ENCODE peak calls at places on chromosomes 5 and 9, in seven cellular contexts. One of them, this sample, is unnamed.

GRCh38 chr9:18422296-18423036 is 51.5 kb upstream of the ADAMTSL1 start:
- DNase-seq in H54: no peak
- DNase-seq in GM03348: no peak
- DNase-seq in glutamatergic neuron: no peak
- DNase-seq in NCI-H1105 treated with DMSO at 0.1 percent for 48 hours: no peak
- DNase-seq in Caco-2: no peak
- DNase-seq in T follicular helper cell: no peak
- DNase-seq in this sample: no peak

GRCh38 chr5:65279603-65280002 is 202.1 kb downstream of the ADAMTS6 start:
- DNase-seq in T follicular helper cell: no peak
- DNase-seq in GM03348: no peak
- DNase-seq in Caco-2: no peak
- DNase-seq in NCI-H1105 treated with DMSO at 0.1 percent for 48 hours: no peak
- DNase-seq in H54: no peak
- DNase-seq in glutamatergic neuron: no peak
- DNase-seq in this sample: no peak

GRCh38 chr9:107274953-107275422 is 8.1 kb upstream of the RAD23B start:
- DNase-seq in H54: peak
- DNase-seq in NCI-H1105 treated with DMSO at 0.1 percent for 48 hours: no peak
- DNase-seq in GM03348: peak
- DNase-seq in T follicular helper cell: no peak
- DNase-seq in Caco-2: peak
- DNase-seq in glutamatergic neuron: no peak
- DNase-seq in this sample: no peak

GRCh38 chr9:18379073-18379811 is 94.7 kb upstream of the ADAMTSL1 start:
- DNase-seq in H54: no peak
- DNase-seq in Caco-2: no peak
- DNase-seq in GM03348: no peak
- DNase-seq in T follicular helper cell: no peak
- DNase-seq in glutamatergic neuron: no peak
- DNase-seq in NCI-H1105 treated with DMSO at 0.1 percent for 48 hours: no peak
- DNase-seq in this sample: no peak

GRCh38 chr9:14593406-14593805 is 99.8 kb downstream of the ZDHHC21 start:
- DNase-seq in T follicular helper cell: no peak
- DNase-seq in Caco-2: no peak
- DNase-seq in H54: no peak
- DNase-seq in glutamatergic neuron: no peak
- DNase-seq in GM03348: no peak
- DNase-seq in NCI-H1105 treated with DMSO at 0.1 percent for 48 hours: no peak
- DNase-seq in this sample: no peak

GRCh38 chr9:114769664-114770063 is 36.2 kb downstream of the TNFSF15 start:
- DNase-seq in GM03348: peak
- DNase-seq in glutamatergic neuron: no peak
- DNase-seq in T follicular helper cell: no peak
- DNase-seq in NCI-H1105 treated with DMSO at 0.1 percent for 48 hours: no peak
- DNase-seq in Caco-2: no peak
- DNase-seq in H54: no peak
- DNase-seq in this sample: no peak

GRCh38 chr5:135203593-135204036 is 169.6 kb upstream of the PITX1 start:
- DNase-seq in H54: no peak
- DNase-seq in NCI-H1105 treated with DMSO at 0.1 percent for 48 hours: peak
- DNase-seq in glutamatergic neuron: no peak
- DNase-seq in GM03348: no peak
- DNase-seq in Caco-2: no peak
- DNase-seq in T follicular helper cell: no peak
- DNase-seq in this sample: no peak

GRCh38 chr9:125177888-125178287 is 11.7 kb downstream of the PPP6C start:
- DNase-seq in glutamatergic neuron: no peak
- DNase-seq in T follicular helper cell: no peak
- DNase-seq in H54: no peak
- DNase-seq in GM03348: no peak
- DNase-seq in Caco-2: no peak
- DNase-seq in NCI-H1105 treated with DMSO at 0.1 percent for 48 hours: no peak
- DNase-seq in this sample: no peak

GRCh38 chr5:39547548-39548154 is 122.9 kb upstream of the DAB2 start:
- DNase-seq in NCI-H1105 treated with DMSO at 0.1 percent for 48 hours: peak
- DNase-seq in GM03348: peak
- DNase-seq in glutamatergic neuron: no peak
- DNase-seq in Caco-2: peak
- DNase-seq in H54: peak
- DNase-seq in T follicular helper cell: no peak
- DNase-seq in this sample: no peak

GRCh38 chr5:51159606-51160005 is 223.6 kb upstream of the ISL1 start:
- DNase-seq in T follicular helper cell: no peak
- DNase-seq in H54: no peak
- DNase-seq in GM03348: no peak
- DNase-seq in Caco-2: no peak
- DNase-seq in NCI-H1105 treated with DMSO at 0.1 percent for 48 hours: no peak
- DNase-seq in glutamatergic neuron: no peak
- DNase-seq in this sample: no peak

GRCh38 chr9:93591706-93592388 is 15.5 kb downstream of the PHF2 start:
- DNase-seq in T follicular helper cell: no peak
- DNase-seq in glutamatergic neuron: peak
- DNase-seq in GM03348: peak
- DNase-seq in Caco-2: no peak
- DNase-seq in NCI-H1105 treated with DMSO at 0.1 percent for 48 hours: no peak
- DNase-seq in H54: no peak
- DNase-seq in this sample: no peak

GRCh38 chr9:84368593-84368992 is 28.0 kb upstream of the SLC28A3 start:
- DNase-seq in glutamatergic neuron: no peak
- DNase-seq in Caco-2: no peak
- DNase-seq in H54: no peak
- DNase-seq in GM03348: no peak
- DNase-seq in NCI-H1105 treated with DMSO at 0.1 percent for 48 hours: no peak
- DNase-seq in T follicular helper cell: no peak
- DNase-seq in this sample: no peak

GRCh38 chr5:124860271-124860670 is 113.8 kb upstream of the ZNF608 start:
- DNase-seq in H54: no peak
- DNase-seq in glutamatergic neuron: no peak
- DNase-seq in GM03348: no peak
- DNase-seq in NCI-H1105 treated with DMSO at 0.1 percent for 48 hours: no peak
- DNase-seq in T follicular helper cell: no peak
- DNase-seq in Caco-2: no peak
- DNase-seq in this sample: no peak

GRCh38 chr5:173916233-173916632 is 28.1 kb downstream of the CPEB4 start:
- DNase-seq in T follicular helper cell: no peak
- DNase-seq in glutamatergic neuron: no peak
- DNase-seq in H54: no peak
- DNase-seq in NCI-H1105 treated with DMSO at 0.1 percent for 48 hours: no peak
- DNase-seq in GM03348: no peak
- DNase-seq in Caco-2: no peak
- DNase-seq in this sample: no peak

GRCh38 chr9:113536483-113537226 is 73.1 kb downstream of the RGS3 start:
- DNase-seq in glutamatergic neuron: peak
- DNase-seq in H54: no peak
- DNase-seq in T follicular helper cell: no peak
- DNase-seq in NCI-H1105 treated with DMSO at 0.1 percent for 48 hours: no peak
- DNase-seq in Caco-2: no peak
- DNase-seq in GM03348: no peak
- DNase-seq in this sample: peak

GRCh38 chr5:133904641-133905040 is 63.8 kb downstream of the C5orf15 start:
- DNase-seq in GM03348: no peak
- DNase-seq in H54: no peak
- DNase-seq in NCI-H1105 treated with DMSO at 0.1 percent for 48 hours: no peak
- DNase-seq in T follicular helper cell: no peak
- DNase-seq in Caco-2: no peak
- DNase-seq in glutamatergic neuron: no peak
- DNase-seq in this sample: no peak

GRCh38 chr5:103472820-103473219 is 89.8 kb downstream of the NUDT12 start:
- DNase-seq in NCI-H1105 treated with DMSO at 0.1 percent for 48 hours: no peak
- DNase-seq in glutamatergic neuron: no peak
- DNase-seq in T follicular helper cell: no peak
- DNase-seq in Caco-2: no peak
- DNase-seq in GM03348: no peak
- DNase-seq in H54: no peak
- DNase-seq in this sample: no peak

GRCh38 chr5:74538206-74538661 is 102.3 kb downstream of the ENC1 start:
- DNase-seq in glutamatergic neuron: no peak
- DNase-seq in NCI-H1105 treated with DMSO at 0.1 percent for 48 hours: no peak
- DNase-seq in Caco-2: peak
- DNase-seq in GM03348: peak
- DNase-seq in T follicular helper cell: no peak
- DNase-seq in H54: no peak
- DNase-seq in this sample: no peak

GRCh38 chr9:17772223-17772622 is 193.4 kb downstream of the SH3GL2 start:
- DNase-seq in T follicular helper cell: no peak
- DNase-seq in NCI-H1105 treated with DMSO at 0.1 percent for 48 hours: no peak
- DNase-seq in GM03348: no peak
- DNase-seq in H54: no peak
- DNase-seq in Caco-2: no peak
- DNase-seq in glutamatergic neuron: no peak
- DNase-seq in this sample: no peak

GRCh38 chr9:22342489-22343217 is 104.0 kb upstream of the DMRTA1 start:
- DNase-seq in glutamatergic neuron: no peak
- DNase-seq in Caco-2: peak
- DNase-seq in H54: no peak
- DNase-seq in GM03348: peak
- DNase-seq in T follicular helper cell: no peak
- DNase-seq in NCI-H1105 treated with DMSO at 0.1 percent for 48 hours: no peak
- DNase-seq in this sample: no peak

GRCh38 chr5:64972591-64972990 is 203.9 kb downstream of the CWC27 start:
- DNase-seq in glutamatergic neuron: no peak
- DNase-seq in H54: no peak
- DNase-seq in GM03348: no peak
- DNase-seq in T follicular helper cell: no peak
- DNase-seq in NCI-H1105 treated with DMSO at 0.1 percent for 48 hours: no peak
- DNase-seq in Caco-2: no peak
- DNase-seq in this sample: no peak

GRCh38 chr9:135718616-135719015 is 16.6 kb downstream of the KCNT1 start:
- DNase-seq in T follicular helper cell: no peak
- DNase-seq in NCI-H1105 treated with DMSO at 0.1 percent for 48 hours: no peak
- DNase-seq in Caco-2: no peak
- DNase-seq in glutamatergic neuron: no peak
- DNase-seq in GM03348: no peak
- DNase-seq in H54: peak
- DNase-seq in this sample: no peak

GRCh38 chr5:174259691-174260420 is 214.3 kb downstream of the NSG2 start:
- DNase-seq in glutamatergic neuron: no peak
- DNase-seq in H54: no peak
- DNase-seq in GM03348: no peak
- DNase-seq in NCI-H1105 treated with DMSO at 0.1 percent for 48 hours: no peak
- DNase-seq in Caco-2: no peak
- DNase-seq in T follicular helper cell: no peak
- DNase-seq in this sample: no peak

GRCh38 chr9:121034529-121034928 is 15.5 kb downstream of the C5 start:
- DNase-seq in glutamatergic neuron: no peak
- DNase-seq in Caco-2: no peak
- DNase-seq in T follicular helper cell: no peak
- DNase-seq in GM03348: no peak
- DNase-seq in H54: no peak
- DNase-seq in NCI-H1105 treated with DMSO at 0.1 percent for 48 hours: no peak
- DNase-seq in this sample: no peak

GRCh38 chr5:53603009-53603687 is 42.7 kb downstream of the NDUFS4 start:
- DNase-seq in NCI-H1105 treated with DMSO at 0.1 percent for 48 hours: no peak
- DNase-seq in GM03348: no peak
- DNase-seq in glutamatergic neuron: no peak
- DNase-seq in H54: no peak
- DNase-seq in T follicular helper cell: no peak
- DNase-seq in Caco-2: no peak
- DNase-seq in this sample: no peak

GRCh38 chr5:141973871-141974595 is 5.1 kb downstream of the RNF14 start:
- DNase-seq in H54: no peak
- DNase-seq in GM03348: no peak
- DNase-seq in Caco-2: no peak
- DNase-seq in T follicular helper cell: no peak
- DNase-seq in NCI-H1105 treated with DMSO at 0.1 percent for 48 hours: no peak
- DNase-seq in glutamatergic neuron: no peak
- DNase-seq in this sample: no peak

GRCh38 chr5:89313044-89313443 is 430.1 kb upstream of the MEF2C start:
- DNase-seq in NCI-H1105 treated with DMSO at 0.1 percent for 48 hours: no peak
- DNase-seq in glutamatergic neuron: no peak
- DNase-seq in H54: no peak
- DNase-seq in GM03348: peak
- DNase-seq in T follicular helper cell: no peak
- DNase-seq in Caco-2: no peak
- DNase-seq in this sample: no peak

GRCh38 chr9:130498298-130498917 is 53.6 kb downstream of the ASS1 start:
- DNase-seq in GM03348: no peak
- DNase-seq in glutamatergic neuron: no peak
- DNase-seq in NCI-H1105 treated with DMSO at 0.1 percent for 48 hours: no peak
- DNase-seq in H54: no peak
- DNase-seq in Caco-2: no peak
- DNase-seq in T follicular helper cell: no peak
- DNase-seq in this sample: no peak

GRCh38 chr9:121684381-121685145 is 33.1 kb downstream of the DAB2IP start:
- DNase-seq in T follicular helper cell: no peak
- DNase-seq in Caco-2: peak
- DNase-seq in glutamatergic neuron: peak
- DNase-seq in H54: no peak
- DNase-seq in GM03348: peak
- DNase-seq in NCI-H1105 treated with DMSO at 0.1 percent for 48 hours: no peak
- DNase-seq in this sample: no peak

GRCh38 chr5:131795879-131796792 is 681 bp downstream of the FNIP1 start:
- DNase-seq in glutamatergic neuron: peak
- DNase-seq in H54: peak
- DNase-seq in GM03348: peak
- DNase-seq in Caco-2: peak
- DNase-seq in NCI-H1105 treated with DMSO at 0.1 percent for 48 hours: peak
- DNase-seq in T follicular helper cell: peak
- DNase-seq in this sample: peak

GRCh38 chr9:33354651-33355211 is 47.6 kb downstream of the AQP7 start:
- DNase-seq in T follicular helper cell: no peak
- DNase-seq in NCI-H1105 treated with DMSO at 0.1 percent for 48 hours: no peak
- DNase-seq in H54: no peak
- DNase-seq in Caco-2: no peak
- DNase-seq in glutamatergic neuron: no peak
- DNase-seq in GM03348: no peak
- DNase-seq in this sample: no peak

GRCh38 chr5:56277573-56277972 is 44.4 kb upstream of the ANKRD55 start:
- DNase-seq in glutamatergic neuron: no peak
- DNase-seq in Caco-2: no peak
- DNase-seq in T follicular helper cell: no peak
- DNase-seq in NCI-H1105 treated with DMSO at 0.1 percent for 48 hours: no peak
- DNase-seq in GM03348: no peak
- DNase-seq in H54: no peak
- DNase-seq in this sample: no peak

GRCh38 chr5:153543288-153543687 is 52.8 kb downstream of the GRIA1 start:
- DNase-seq in NCI-H1105 treated with DMSO at 0.1 percent for 48 hours: no peak
- DNase-seq in GM03348: no peak
- DNase-seq in H54: no peak
- DNase-seq in T follicular helper cell: no peak
- DNase-seq in glutamatergic neuron: no peak
- DNase-seq in Caco-2: no peak
- DNase-seq in this sample: no peak

GRCh38 chr9:119998614-119999013 is 581.4 kb downstream of the CDK5RAP2 start:
- DNase-seq in GM03348: no peak
- DNase-seq in NCI-H1105 treated with DMSO at 0.1 percent for 48 hours: no peak
- DNase-seq in Caco-2: no peak
- DNase-seq in T follicular helper cell: no peak
- DNase-seq in H54: no peak
- DNase-seq in glutamatergic neuron: no peak
- DNase-seq in this sample: no peak

This sample was measured in anterior cingulate cortex.